ENCODE peak calls at places on chromosomes 11 and 22, in eight cellular contexts. T is CD8-positive, alpha-beta T cell; S is heart left ventricle; D is GM23338; R is cardiac fibroblast; P is OCI-LY7; K is HepG2; H is AG09309. O is an unnamed sample.
A peak's percentile ranks its signal among the peaks of the same experiment; 100 is the strongest.

GRCh38 chr11:116853461-116854073 is 16.1 kb upstream of the APOA1 start:
- DNase-seq in T (peak; percentile 58), S (no peak), D (no peak), R (peak; percentile 94), P (peak; percentile 71), K (no peak), H (peak; percentile 92), O (no peak)

GRCh38 chr11:28697920-28698827 is 590.0 kb downstream of the METTL15 start:
- DNase-seq in T (no peak), S (peak; percentile 44), D (peak; percentile 89), R (peak; percentile 80), P (peak; percentile 43), K (peak; percentile 41), H (no peak), O (peak; percentile 3)

GRCh38 chr11:9489366-9489765 is 28.6 kb downstream of the ZNF143 start:
- DNase-seq in T (no peak), S (no peak), D (no peak), R (peak; percentile 83), P (no peak), K (no peak), H (peak; percentile 11), O (no peak)

GRCh38 chr11:128409476-128409875 is 177.9 kb downstream of the ETS1 start:
- DNase-seq in T (no peak), S (no peak), D (no peak), R (peak; percentile 92), P (no peak), K (no peak), H (peak; percentile 48), O (no peak)

GRCh38 chr11:33930317-33931021 is 38.6 kb upstream of the LMO2 start:
- DNase-seq in T (no peak), S (no peak), D (no peak), R (peak; percentile 75), P (no peak), K (no peak), H (no peak), O (no peak)

GRCh38 chr11:115471367-115471766 is 32.8 kb downstream of the CADM1 start:
- DNase-seq in T (no peak), S (no peak), D (no peak), R (no peak), P (peak; percentile 26), K (peak; percentile 80), H (no peak), O (no peak)

GRCh38 chr22:35308480-35308945 is 8.8 kb downstream of the TOM1 start:
- DNase-seq in T (no peak), S (no peak), D (no peak), R (no peak), P (peak; percentile 36), K (no peak), H (no peak), O (no peak)

GRCh38 chr11:132211479-132211878 is 841.1 kb downstream of the NTM start:
- DNase-seq in T (no peak), S (no peak), D (no peak), R (no peak), P (no peak), K (no peak), H (no peak), O (no peak)

GRCh38 chr11:2303627-2304155 is 1.9 kb downstream of the TSPAN32 start:
- DNase-seq in T (no peak), S (peak; percentile 85), D (no peak), R (no peak), P (no peak), K (no peak), H (no peak), O (no peak)

GRCh38 chr11:13166036-13166435 is 111.6 kb upstream of the BMAL1 start:
- DNase-seq in T (no peak), S (no peak), D (no peak), R (no peak), P (no peak), K (no peak), H (no peak), O (no peak)

GRCh38 chr11:65310215-65310614 is 4.5 kb upstream of the CDC42EP2 start:
- DNase-seq in T (no peak), S (peak; percentile 76), D (no peak), R (no peak), P (no peak), K (no peak), H (no peak), O (no peak)

GRCh38 chr22:50733521-50734342 is 4.3 kb upstream of the ACR start:
- DNase-seq in T (no peak), S (peak; percentile 27), D (no peak), R (peak; percentile 19), P (no peak), K (no peak), H (peak; percentile 10), O (no peak)

GRCh38 chr11:115497303-115497702 is 6.9 kb downstream of the CADM1 start:
- DNase-seq in T (no peak), S (no peak), D (no peak), R (no peak), P (peak; percentile 68), K (peak; percentile 67), H (no peak), O (no peak)

DNA sequence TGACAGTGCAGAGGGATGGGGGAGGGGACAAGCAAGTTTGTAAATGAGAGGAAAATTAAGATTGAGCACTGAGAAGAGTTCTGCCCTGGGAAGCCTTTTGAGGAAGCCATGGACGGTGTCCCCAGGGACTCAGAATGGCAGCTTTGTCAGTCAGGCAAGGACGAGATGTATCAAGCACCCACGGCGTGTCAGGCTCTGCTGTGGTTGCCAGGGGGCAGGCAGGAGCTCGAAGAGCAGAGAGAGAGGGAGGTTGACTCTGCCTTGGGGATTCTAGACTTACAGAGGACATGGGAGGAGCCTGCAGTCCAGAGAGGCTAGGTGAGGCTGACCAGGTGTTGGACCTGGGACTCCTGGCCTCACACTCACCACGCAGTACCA is 29.1 kb upstream of the SYT7 start:
- DNase-seq in T (no peak), S (peak; percentile 54), D (peak; percentile 72), R (no peak), P (peak; percentile 13), K (no peak), H (no peak), O (no peak)
- TF ChIP-seq CTCF in T (no peak), S (no peak), D (peak; percentile 64), R (peak; percentile 11), P (no peak), K (peak; percentile 61), H (no peak), O (peak; percentile 8)

DNA sequence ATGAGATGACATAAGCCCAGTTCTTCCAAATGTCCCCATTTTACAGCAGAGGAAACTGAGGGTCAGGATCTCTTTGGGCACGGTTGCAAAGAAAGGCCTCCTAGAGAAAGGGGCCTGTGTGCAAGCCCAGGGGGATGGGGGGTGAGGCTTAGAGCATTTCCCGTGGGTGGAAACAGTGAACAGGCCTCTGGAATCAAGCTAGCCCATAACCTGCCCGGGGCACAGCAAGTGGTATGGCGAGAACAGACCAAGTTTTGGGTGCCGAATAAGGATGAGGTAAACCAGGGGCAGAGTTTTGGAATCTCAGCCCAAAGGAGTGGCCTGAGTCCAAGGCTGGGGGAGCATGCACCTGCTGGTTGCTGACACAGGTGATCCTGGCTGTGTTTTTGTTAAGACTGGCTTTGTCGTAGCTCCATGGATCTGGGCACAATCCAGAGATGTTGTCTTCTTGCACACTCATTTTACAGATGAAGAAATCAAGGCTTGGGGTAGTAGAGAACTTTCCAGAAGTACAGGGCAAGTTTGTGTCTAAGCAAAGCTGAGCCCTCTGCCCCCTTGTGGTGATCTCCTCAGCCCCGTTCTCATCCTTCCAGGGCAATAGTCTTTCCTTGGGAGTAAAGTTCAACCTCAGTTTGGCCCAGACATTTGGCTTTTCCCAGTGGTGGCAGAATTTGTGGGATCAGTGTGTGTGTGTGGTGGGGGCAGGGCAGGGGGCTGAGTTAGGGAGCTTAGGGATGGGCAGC is 53.5 kb upstream of the MYEOV start:
- DNase-seq in T (no peak), S (no peak), D (peak; percentile 62), R (peak; percentile 45), P (no peak), K (no peak), H (no peak), O (no peak)
- TF ChIP-seq CTCF in T (no peak), S (peak; percentile 24), D (peak; percentile 74), R (peak; percentile 59), P (peak; percentile 56), K (peak; percentile 39), H (peak; percentile 47), O (peak; percentile 25)

GRCh38 chr11:108177570-108177969 is 44.9 kb downstream of the NPAT start:
- DNase-seq in T (no peak), S (no peak), D (no peak), R (no peak), P (no peak), K (peak; percentile 40), H (no peak), O (no peak)
- TF ChIP-seq CTCF in T (no peak), S (no peak), D (no peak), R (no peak), P (no peak), K (no peak), H (no peak), O (no peak)

GRCh38 chr22:31995046-31995445 is 48.0 kb upstream of the SLC5A1 start:
- DNase-seq in T (no peak), S (no peak), D (peak; percentile 69), R (no peak), P (peak; percentile 10), K (no peak), H (no peak), O (no peak)
- TF ChIP-seq CTCF in T (no peak), S (no peak), D (peak; percentile 47), R (peak; percentile 13), P (peak; percentile 65), K (no peak), H (peak; percentile 18), O (no peak)

DNA sequence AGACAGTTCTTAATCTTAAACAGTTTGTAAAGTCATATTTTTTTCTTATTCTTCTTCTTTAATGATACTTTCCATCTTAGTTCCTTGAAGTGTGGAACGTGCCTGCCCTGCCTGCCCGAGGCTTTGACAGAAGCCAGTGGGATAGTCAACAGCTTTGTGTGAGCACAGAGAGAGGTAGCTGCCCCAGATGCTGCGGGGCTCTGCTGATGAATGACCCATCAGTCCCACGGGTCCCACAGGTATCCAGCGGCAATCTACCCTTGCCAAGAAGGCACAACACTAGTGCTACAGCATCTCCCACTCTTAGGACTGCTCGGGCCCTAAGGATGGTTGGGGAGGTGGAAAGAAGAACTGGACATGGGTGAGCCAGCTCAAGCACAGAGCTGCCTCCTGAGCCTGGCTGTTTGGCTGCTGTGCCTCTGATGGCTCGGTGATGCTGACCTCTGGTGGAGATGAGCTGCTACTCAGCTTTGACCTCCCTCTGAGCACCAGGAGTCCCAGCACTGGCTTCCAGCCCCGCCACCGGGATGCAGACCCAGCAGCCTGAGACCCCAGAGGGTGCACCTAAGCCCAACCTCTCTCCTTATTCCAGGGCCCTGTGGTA is 11.8 kb upstream of the APLNR start:
- DNase-seq in T (no peak), S (peak; percentile 71), D (peak; percentile 90), R (peak; percentile 80), P (peak; percentile 49), K (peak; percentile 45), H (peak; percentile 33), O (peak; percentile 40)
- TF ChIP-seq CTCF in T (no peak), S (peak; percentile 68), D (peak; percentile 92), R (peak; percentile 82), P (no peak), K (peak; percentile 79), H (peak; percentile 94), O (peak; percentile 89)

GRCh38 chr11:25983280-25983679 is 348.6 kb upstream of the ANO3 start:
- DNase-seq in T (no peak), S (no peak), D (no peak), R (no peak), P (no peak), K (no peak), H (no peak), O (no peak)

DNA sequence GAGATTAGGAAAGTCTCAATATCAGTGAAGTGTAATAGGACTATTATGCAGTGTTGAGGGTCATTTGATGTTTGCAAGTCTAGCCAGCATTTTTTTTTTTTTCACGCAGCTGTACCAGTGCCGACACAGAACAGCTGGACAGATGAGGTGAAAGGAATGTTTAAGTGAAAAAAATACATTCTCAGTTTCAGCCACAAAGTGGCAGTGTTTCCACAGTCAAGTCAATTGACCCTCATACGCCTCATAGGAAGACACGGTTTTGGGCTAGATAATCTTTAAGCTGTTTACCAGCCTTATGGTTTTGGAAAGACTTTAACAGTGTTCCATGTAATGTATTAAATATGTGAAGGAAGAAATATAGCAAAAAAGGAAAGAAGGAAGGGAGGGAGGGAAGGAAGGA is 349.9 kb upstream of the ANO3 start:
- DNase-seq in T (no peak), S (no peak), D (peak; percentile 75), R (peak; percentile 90), P (peak; percentile 87), K (peak; percentile 53), H (peak; percentile 32), O (peak; percentile 52)
- TF ChIP-seq CTCF in T (no peak), S (peak; percentile 36), D (peak; percentile 81), R (peak; percentile 44), P (peak; percentile 90), K (peak; percentile 73), H (peak; percentile 56), O (peak; percentile 46)